ENCODE peak calls at places on chromosomes 2 and 18, in five cellular contexts. K, E, G, O and M are unnamed samples.

GRCh38 chr2:212520340-212520739 is 18.3 kb downstream of the ERBB4 start:
- DNase-seq in K (no peak), E (no peak), G (no peak), O (no peak), M (no peak)

GRCh38 chr2:11796190-11797171 is 50.0 kb downstream of the LPIN1 start:
- DNase-seq in K (no peak), E (no peak), G (no peak), O (no peak), M (no peak)

GRCh38 chr18:69564602-69565001 is 163.9 kb downstream of the DOK6 start:
- DNase-seq in K (no peak), E (no peak), G (no peak), O (no peak), M (no peak)

GRCh38 chr2:32464441-32464840 is 107.6 kb downstream of the BIRC6 start:
- DNase-seq in K (no peak), E (no peak), G (no peak), O (no peak), M (no peak)

GRCh38 chr2:208129804-208130712 is at the start of gene CRYGC:
- DNase-seq in K (no peak), E (no peak), G (no peak), O (no peak), M (no peak)

GRCh38 chr2:119126650-119127049 is 31.9 kb downstream of the C1QL2 start:
- DNase-seq in K (no peak), E (peak; percentile 34), G (peak; percentile 72), O (no peak), M (no peak)

GRCh38 chr18:8176105-8176504 is 433.1 kb upstream of the RAB12 start:
- DNase-seq in K (no peak), E (no peak), G (no peak), O (no peak), M (no peak)

GRCh38 chr2:105571445-105571987 is 172.7 kb upstream of the FHL2 start:
- DNase-seq in K (no peak), E (peak; percentile 60), G (no peak), O (no peak), M (no peak)

GRCh38 chr2:163044116-163044515 is 205.5 kb upstream of the KCNH7 start:
- DNase-seq in K (peak; percentile 48), E (no peak), G (no peak), O (no peak), M (no peak)